ENCODE peak calls at places on chromosomes 6 and 20, in seven cellular contexts. One of them, this sample, is unnamed.

GRCh38 chr20:36262440-36262839 is 26.2 kb downstream of the AAR2 start:
- DNase-seq in COR-L47: no peak
- DNase-seq in neuronal stem cell: no peak
- DNase-seq in GM12892: no peak
- DNase-seq in naive thymus-derived CD4-positive, alpha-beta T cell: no peak
- DNase-seq in SW 1271: no peak
- DNase-seq in NT2/D1: no peak
- DNase-seq in this sample: no peak

GRCh38 chr20:17493173-17493572 is 38.0 kb downstream of the BFSP1 start:
- DNase-seq in SW 1271: no peak
- DNase-seq in GM12892: no peak
- DNase-seq in COR-L47: no peak
- DNase-seq in neuronal stem cell: no peak
- DNase-seq in naive thymus-derived CD4-positive, alpha-beta T cell: no peak
- DNase-seq in NT2/D1: no peak
- DNase-seq in this sample: no peak

GRCh38 chr6:28634406-28634757 is 108.7 kb downstream of the GPX5 start:
- DNase-seq in SW 1271: no peak
- DNase-seq in COR-L47: no peak
- DNase-seq in GM12892: no peak
- DNase-seq in neuronal stem cell: no peak
- DNase-seq in NT2/D1: no peak
- DNase-seq in naive thymus-derived CD4-positive, alpha-beta T cell: no peak
- DNase-seq in this sample: no peak

GRCh38 chr6:17851720-17852161 is 135.7 kb downstream of the KIF13A start:
- DNase-seq in NT2/D1: no peak
- DNase-seq in naive thymus-derived CD4-positive, alpha-beta T cell: no peak
- DNase-seq in neuronal stem cell: no peak
- DNase-seq in SW 1271: no peak
- DNase-seq in GM12892: no peak
- DNase-seq in COR-L47: no peak
- DNase-seq in this sample: no peak

GRCh38 chr20:13302647-13303425 is 81.8 kb downstream of the ISM1 start:
- DNase-seq in NT2/D1: no peak
- DNase-seq in naive thymus-derived CD4-positive, alpha-beta T cell: peak
- DNase-seq in SW 1271: peak
- DNase-seq in GM12892: no peak
- DNase-seq in neuronal stem cell: no peak
- DNase-seq in COR-L47: peak
- DNase-seq in this sample: no peak

GRCh38 chr20:45346291-45346718 is 1.9 kb downstream of the SDC4 start:
- DNase-seq in NT2/D1: no peak
- DNase-seq in SW 1271: no peak
- DNase-seq in COR-L47: no peak
- DNase-seq in naive thymus-derived CD4-positive, alpha-beta T cell: no peak
- DNase-seq in neuronal stem cell: no peak
- DNase-seq in GM12892: no peak
- DNase-seq in this sample: no peak

GRCh38 chr6:91081452-91082067 is 494.7 kb upstream of the MAP3K7 start:
- DNase-seq in COR-L47: peak
- DNase-seq in naive thymus-derived CD4-positive, alpha-beta T cell: no peak
- DNase-seq in NT2/D1: peak
- DNase-seq in SW 1271: peak
- DNase-seq in neuronal stem cell: peak
- DNase-seq in GM12892: peak
- DNase-seq in this sample: peak

GRCh38 chr6:40988634-40989033 is 50.4 kb downstream of the UNC5CL start:
- DNase-seq in GM12892: no peak
- DNase-seq in SW 1271: no peak
- DNase-seq in naive thymus-derived CD4-positive, alpha-beta T cell: no peak
- DNase-seq in neuronal stem cell: no peak
- DNase-seq in COR-L47: no peak
- DNase-seq in NT2/D1: no peak
- DNase-seq in this sample: no peak

GRCh38 chr20:1979116-1979778 is 14.6 kb downstream of the PDYN start:
- DNase-seq in COR-L47: no peak
- DNase-seq in SW 1271: no peak
- DNase-seq in NT2/D1: no peak
- DNase-seq in GM12892: no peak
- DNase-seq in naive thymus-derived CD4-positive, alpha-beta T cell: no peak
- DNase-seq in neuronal stem cell: no peak
- DNase-seq in this sample: no peak

GRCh38 chr20:57433658-57434389 is 42.6 kb downstream of the RBM38 start:
- DNase-seq in NT2/D1: no peak
- DNase-seq in neuronal stem cell: no peak
- DNase-seq in naive thymus-derived CD4-positive, alpha-beta T cell: peak
- DNase-seq in COR-L47: no peak
- DNase-seq in SW 1271: no peak
- DNase-seq in GM12892: no peak
- DNase-seq in this sample: no peak

GRCh38 chr20:37071481-37071911 is 24.3 kb downstream of the RBL1 start:
- DNase-seq in COR-L47: no peak
- DNase-seq in NT2/D1: no peak
- DNase-seq in SW 1271: no peak
- DNase-seq in naive thymus-derived CD4-positive, alpha-beta T cell: peak
- DNase-seq in GM12892: no peak
- DNase-seq in neuronal stem cell: no peak
- DNase-seq in this sample: no peak

GRCh38 chr6:169188051-169188863 is 65.4 kb downstream of the THBS2 start:
- DNase-seq in neuronal stem cell: no peak
- DNase-seq in GM12892: no peak
- DNase-seq in COR-L47: no peak
- DNase-seq in naive thymus-derived CD4-positive, alpha-beta T cell: no peak
- DNase-seq in NT2/D1: no peak
- DNase-seq in SW 1271: no peak
- DNase-seq in this sample: no peak

GRCh38 chr6:15417811-15418210 is 171.9 kb downstream of the JARID2 start:
- DNase-seq in naive thymus-derived CD4-positive, alpha-beta T cell: no peak
- DNase-seq in GM12892: no peak
- DNase-seq in COR-L47: no peak
- DNase-seq in NT2/D1: no peak
- DNase-seq in neuronal stem cell: no peak
- DNase-seq in SW 1271: no peak
- DNase-seq in this sample: no peak

GRCh38 chr20:51440589-51440988 is 101.9 kb downstream of the NFATC2 start:
- DNase-seq in GM12892: peak
- DNase-seq in COR-L47: no peak
- DNase-seq in SW 1271: no peak
- DNase-seq in neuronal stem cell: no peak
- DNase-seq in naive thymus-derived CD4-positive, alpha-beta T cell: no peak
- DNase-seq in NT2/D1: no peak
- DNase-seq in this sample: no peak

GRCh38 chr6:36120979-36121706 is 9.2 kb upstream of the MAPK13 start:
- DNase-seq in NT2/D1: no peak
- DNase-seq in SW 1271: peak
- DNase-seq in GM12892: no peak
- DNase-seq in neuronal stem cell: no peak
- DNase-seq in naive thymus-derived CD4-positive, alpha-beta T cell: peak
- DNase-seq in COR-L47: no peak
- DNase-seq in this sample: no peak

GRCh38 chr20:9360427-9360826 is 154.0 kb upstream of the LAMP5 start:
- DNase-seq in GM12892: no peak
- DNase-seq in NT2/D1: no peak
- DNase-seq in COR-L47: no peak
- DNase-seq in neuronal stem cell: no peak
- DNase-seq in naive thymus-derived CD4-positive, alpha-beta T cell: no peak
- DNase-seq in SW 1271: no peak
- DNase-seq in this sample: no peak

GRCh38 chr6:21593412-21593926 is at the start of gene SOX4:
- DNase-seq in GM12892: peak
- DNase-seq in neuronal stem cell: peak
- DNase-seq in naive thymus-derived CD4-positive, alpha-beta T cell: peak
- DNase-seq in SW 1271: peak
- DNase-seq in NT2/D1: peak
- DNase-seq in COR-L47: peak
- DNase-seq in this sample: peak

GRCh38 chr20:11352041-11352440 is 565.7 kb upstream of the BTBD3 start:
- DNase-seq in SW 1271: no peak
- DNase-seq in neuronal stem cell: peak
- DNase-seq in naive thymus-derived CD4-positive, alpha-beta T cell: no peak
- DNase-seq in NT2/D1: no peak
- DNase-seq in GM12892: no peak
- DNase-seq in COR-L47: no peak
- DNase-seq in this sample: no peak

GRCh38 chr6:109236140-109237081 is 141.1 kb downstream of the CEP57L1 start:
- DNase-seq in neuronal stem cell: peak
- DNase-seq in SW 1271: no peak
- DNase-seq in naive thymus-derived CD4-positive, alpha-beta T cell: no peak
- DNase-seq in NT2/D1: peak
- DNase-seq in COR-L47: no peak
- DNase-seq in GM12892: no peak
- DNase-seq in this sample: no peak

GRCh38 chr20:57341657-57342056 is 9.4 kb upstream of the RAE1 start:
- DNase-seq in neuronal stem cell: no peak
- DNase-seq in SW 1271: no peak
- DNase-seq in naive thymus-derived CD4-positive, alpha-beta T cell: no peak
- DNase-seq in COR-L47: no peak
- DNase-seq in NT2/D1: no peak
- DNase-seq in GM12892: no peak
- DNase-seq in this sample: no peak

GRCh38 chr6:37083243-37084138 is 78.0 kb downstream of the FGD2 start:
- DNase-seq in naive thymus-derived CD4-positive, alpha-beta T cell: no peak
- DNase-seq in SW 1271: no peak
- DNase-seq in NT2/D1: no peak
- DNase-seq in GM12892: no peak
- DNase-seq in COR-L47: peak
- DNase-seq in neuronal stem cell: no peak
- DNase-seq in this sample: no peak

GRCh38 chr6:28496099-28496779 is 19.4 kb downstream of the GPX6 start:
- DNase-seq in naive thymus-derived CD4-positive, alpha-beta T cell: no peak
- DNase-seq in NT2/D1: no peak
- DNase-seq in neuronal stem cell: no peak
- DNase-seq in COR-L47: no peak
- DNase-seq in GM12892: no peak
- DNase-seq in SW 1271: no peak
- DNase-seq in this sample: no peak

GRCh38 chr6:163418273-163419029 is 3.9 kb downstream of the QKI start:
- DNase-seq in naive thymus-derived CD4-positive, alpha-beta T cell: no peak
- DNase-seq in COR-L47: no peak
- DNase-seq in NT2/D1: no peak
- DNase-seq in GM12892: no peak
- DNase-seq in SW 1271: no peak
- DNase-seq in neuronal stem cell: no peak
- DNase-seq in this sample: no peak

GRCh38 chr20:47127986-47128385 is 228.5 kb downstream of the ZMYND8 start:
- DNase-seq in SW 1271: no peak
- DNase-seq in NT2/D1: no peak
- DNase-seq in neuronal stem cell: no peak
- DNase-seq in GM12892: no peak
- DNase-seq in COR-L47: no peak
- DNase-seq in naive thymus-derived CD4-positive, alpha-beta T cell: no peak
- DNase-seq in this sample: no peak

GRCh38 chr6:6593876-6594275 is 5.4 kb downstream of the LY86 start:
- DNase-seq in SW 1271: no peak
- DNase-seq in COR-L47: no peak
- DNase-seq in neuronal stem cell: no peak
- DNase-seq in naive thymus-derived CD4-positive, alpha-beta T cell: no peak
- DNase-seq in GM12892: no peak
- DNase-seq in NT2/D1: no peak
- DNase-seq in this sample: no peak

GRCh38 chr6:99393698-99394531 is at the start of gene COQ3:
- DNase-seq in neuronal stem cell: peak
- DNase-seq in COR-L47: peak
- DNase-seq in SW 1271: peak
- DNase-seq in GM12892: peak
- DNase-seq in naive thymus-derived CD4-positive, alpha-beta T cell: peak
- DNase-seq in NT2/D1: peak
- DNase-seq in this sample: peak

GRCh38 chr20:47205577-47206123 is 150.8 kb downstream of the ZMYND8 start:
- DNase-seq in SW 1271: peak
- DNase-seq in neuronal stem cell: peak
- DNase-seq in NT2/D1: peak
- DNase-seq in GM12892: peak
- DNase-seq in COR-L47: peak
- DNase-seq in naive thymus-derived CD4-positive, alpha-beta T cell: no peak
- DNase-seq in this sample: no peak

GRCh38 chr6:79421001-79421411 is 116.2 kb downstream of the LCA5 start:
- DNase-seq in COR-L47: no peak
- DNase-seq in neuronal stem cell: no peak
- DNase-seq in NT2/D1: no peak
- DNase-seq in naive thymus-derived CD4-positive, alpha-beta T cell: no peak
- DNase-seq in GM12892: no peak
- DNase-seq in SW 1271: no peak
- DNase-seq in this sample: no peak

GRCh38 chr20:61830956-61831355 is 234.7 kb downstream of the TAF4 start:
- DNase-seq in GM12892: no peak
- DNase-seq in SW 1271: no peak
- DNase-seq in COR-L47: no peak
- DNase-seq in NT2/D1: no peak
- DNase-seq in naive thymus-derived CD4-positive, alpha-beta T cell: no peak
- DNase-seq in neuronal stem cell: no peak
- DNase-seq in this sample: no peak

GRCh38 chr6:73391735-73392134 is 2.9 kb upstream of the DDX43 start:
- DNase-seq in naive thymus-derived CD4-positive, alpha-beta T cell: no peak
- DNase-seq in NT2/D1: no peak
- DNase-seq in COR-L47: no peak
- DNase-seq in GM12892: no peak
- DNase-seq in neuronal stem cell: no peak
- DNase-seq in SW 1271: no peak
- DNase-seq in this sample: no peak

GRCh38 chr20:5432030-5432429 is 115.3 kb upstream of the PROKR2 start:
- DNase-seq in neuronal stem cell: no peak
- DNase-seq in COR-L47: no peak
- DNase-seq in SW 1271: no peak
- DNase-seq in naive thymus-derived CD4-positive, alpha-beta T cell: no peak
- DNase-seq in GM12892: no peak
- DNase-seq in NT2/D1: no peak
- DNase-seq in this sample: no peak

GRCh38 chr20:62739581-62740285 is 31.1 kb downstream of the NTSR1 start:
- DNase-seq in SW 1271: peak
- DNase-seq in GM12892: no peak
- DNase-seq in neuronal stem cell: no peak
- DNase-seq in naive thymus-derived CD4-positive, alpha-beta T cell: no peak
- DNase-seq in NT2/D1: no peak
- DNase-seq in COR-L47: no peak
- DNase-seq in this sample: peak

This sample was measured in Panc1.